ENCODE peak calls at places on chromosomes 6 and 20, in nine cellular contexts. S is T-helper 2 cell; Z is anterior cingulate cortex; X is activated T-helper 9 cell treated with anti-CD3 and anti-CD28 coated beads, Interleukin-2, amount 50 U/mL, for 16 hours; W is memory B cell; A is GM23248; F is fibroblast of mammary gland; H is stimulated activated CD4-positive, alpha-beta T cell treated with anti-CD3 and anti-CD28 coated beads, Interleukin-1b, Interleukin-23, amount 100 ng/mL, for 24 hours; K is body of pancreas. R is an unnamed sample.
A peak's percentile ranks its signal among the peaks of the same experiment; 100 is the strongest.

GRCh38 chr20:50226093-50226974 is 35.7 kb downstream of the CEBPB start:
- DNase-seq in K (no peak), A (peak; percentile 73), S (no peak), W (no peak), X (no peak), F (peak; percentile 69), Z (no peak), H (no peak), R (no peak)

GRCh38 chr6:15076565-15076964 is 169.3 kb upstream of the JARID2 start:
- DNase-seq in S (no peak), K (no peak), Z (no peak), F (no peak), H (no peak), A (no peak), W (no peak), X (no peak), R (no peak)

GRCh38 chr20:14700641-14700965 is 363.2 kb upstream of the FLRT3 start:
- DNase-seq in H (no peak), K (no peak), F (peak; percentile 28), S (no peak), Z (no peak), A (peak; percentile 84), W (no peak), X (no peak), R (no peak)

GRCh38 chr6:57087916-57088315 is 2.1 kb upstream of the ZNF451 start:
- DNase-seq in Z (no peak), W (no peak), F (no peak), H (no peak), S (no peak), K (no peak), A (no peak), X (no peak), R (no peak)

GRCh38 chr20:7924692-7925091 is 15.6 kb downstream of the HAO1 start:
- DNase-seq in H (no peak), X (no peak), A (peak; percentile 93), S (no peak), F (peak; percentile 94), K (no peak), Z (no peak), W (no peak), R (no peak)

GRCh38 chr6:28207244-28208179 is 17.6 kb upstream of the ZSCAN9 start:
- DNase-seq in Z (no peak), K (no peak), F (peak; percentile 28), S (no peak), W (no peak), X (no peak), A (peak; percentile 66), H (no peak), R (no peak)

GRCh38 chr6:88629838-88630462 is 333.5 kb downstream of the RNGTT start:
- DNase-seq in A (no peak), S (no peak), K (no peak), F (no peak), Z (no peak), H (no peak), X (no peak), W (no peak), R (no peak)

GRCh38 chr6:1701668-1702353 is 92.1 kb downstream of the FOXC1 start:
- DNase-seq in F (peak; percentile 94), K (no peak), A (peak; percentile 98), H (no peak), S (no peak), Z (no peak), W (no peak), X (no peak), R (no peak)

GRCh38 chr20:2799688-2800589 is 488 bp downstream of the CPXM1 start:
- DNase-seq in Z (no peak), K (no peak), W (no peak), F (peak; percentile 34), A (peak; percentile 55), S (no peak), X (no peak), H (no peak), R (no peak)

GRCh38 chr20:59770851-59771250 is 162.6 kb downstream of the SYCP2 start:
- DNase-seq in Z (no peak), W (no peak), K (no peak), A (no peak), H (no peak), F (no peak), S (no peak), X (no peak), R (no peak)

GRCh38 chr6:44023586-44024454 is 103.4 kb downstream of the MRPL14 start:
- DNase-seq in W (no peak), H (no peak), K (no peak), X (no peak), A (no peak), Z (no peak), F (no peak), S (no peak), R (no peak)

GRCh38 chr6:158631678-158632537 is 12.6 kb downstream of the DYNLT1 start:
- DNase-seq in F (peak; percentile 90), K (peak; percentile 67), H (no peak), S (no peak), Z (no peak), W (no peak), X (no peak), A (peak; percentile 90), R (peak; percentile 89)

GRCh38 chr6:15462717-15463525 is 199.9 kb downstream of the DTNBP1 start:
- DNase-seq in K (no peak), A (peak; percentile 30), H (no peak), S (no peak), X (no peak), W (no peak), F (peak; percentile 68), Z (no peak), R (no peak)

GRCh38 chr6:107344981-107345380 is 114.4 kb downstream of the PDSS2 start:
- DNase-seq in Z (no peak), F (no peak), A (no peak), K (no peak), W (no peak), X (no peak), S (no peak), H (no peak), R (no peak)

GRCh38 chr6:89243331-89243629 is 26.1 kb upstream of the GABRR1 start:
- DNase-seq in H (no peak), W (no peak), A (peak; percentile 59), X (no peak), S (no peak), Z (no peak), F (peak; percentile 55), K (no peak), R (no peak)